ENCODE peak calls at places on chromosomes 6 and 20, in six cellular contexts. F, B, P, K, R and A are unnamed samples. For H3K27me3, the result is how much of the 10 kb centered on the place peaks cover.

GRCh38 chr6:6824381-6824780 is 235.9 kb downstream of the LY86 start:
- DNase-seq in R (no peak), K (no peak), P (no peak), B (no peak), F (no peak), A (no peak)

GRCh38 chr6:67811239-67812037 is 823.6 kb upstream of the ADGRB3 start:
- DNase-seq in P (no peak), K (no peak), B (no peak), R (no peak), F (no peak), A (no peak)

GRCh38 chr6:17469006-17469972 is 75.9 kb downstream of the CAP2 start:
- DNase-seq in B (no peak), F (no peak), R (no peak), K (no peak), P (no peak), A (peak)

GRCh38 chr20:58637466-58638198 is 13.5 kb upstream of the STX16 start:
- DNase-seq in B (no peak), R (no peak), P (no peak), K (no peak), F (no peak), A (no peak)

GRCh38 chr20:54197621-54198604 is 10.0 kb upstream of the PFDN4 start:
- DNase-seq in P (no peak), K (no peak), B (peak), R (peak), F (no peak), A (peak)

GRCh38 chr6:111673086-111673485 is 67.4 kb upstream of the TRAF3IP2 start:
- DNase-seq in K (no peak), P (no peak), R (no peak), B (peak), F (no peak), A (no peak)

GRCh38 chr6:35181313-35181932 is 32.3 kb upstream of the SCUBE3 start:
- DNase-seq in P (no peak), R (peak), K (no peak), B (no peak), F (peak), A (no peak)

GRCh38 chr6:79180082-79180481 is 54.4 kb downstream of the HMGN3 start:
- DNase-seq in F (no peak), P (no peak), B (no peak), R (no peak), K (no peak), A (no peak)

GRCh38 chr6:43402819-43403218 is 24.5 kb upstream of the ABCC10 start:
- DNase-seq in B (no peak), R (no peak), F (no peak), P (no peak), K (no peak), A (no peak)

GRCh38 chr20:50731930-50732690 is 730 bp downstream of the PARD6B start:
- DNase-seq in P (peak), K (no peak), B (peak), R (no peak), F (no peak), A (peak)

GRCh38 chr6:156866181-156866862 is 89.1 kb downstream of the ARID1B start:
- DNase-seq in K (no peak), P (no peak), B (no peak), R (peak), F (no peak), A (no peak)

GRCh38 chr6:111792914-111793700 is 80.1 kb downstream of the FYN start:
- DNase-seq in F (no peak), K (no peak), P (no peak), R (no peak), B (no peak), A (no peak)

GRCh38 chr6:75098709-75099108 is 107.1 kb downstream of the COL12A1 start:
- DNase-seq in F (peak), K (no peak), P (peak), R (peak), B (no peak), A (no peak)

GRCh38 chr6:15437090-15437489 is 191.2 kb downstream of the JARID2 start:
- DNase-seq in K (no peak), F (no peak), P (no peak), B (no peak), R (no peak), A (no peak)

GRCh38 chr20:15811951-15812350 is 761.3 kb downstream of the KIF16B start:
- DNase-seq in R (no peak), B (no peak), K (no peak), P (no peak), F (no peak), A (no peak)

GRCh38 chr6:135922170-135922569 is 70.7 kb downstream of the PDE7B start:
- DNase-seq in R (peak), F (peak), P (no peak), K (peak), B (no peak), A (peak)

GRCh38 chr6:28353981-28354676 is 4.4 kb downstream of the ZKSCAN3 start:
- DNase-seq in R (peak), B (no peak), K (no peak), F (no peak), P (no peak), A (no peak)

GRCh38 chr6:56725257-56725656 is 82.6 kb upstream of the DST start:
- DNase-seq in P (no peak), F (no peak), R (no peak), K (no peak), B (peak), A (no peak)

GRCh38 chr6:17101422-17102257 is at the start of gene STMND1:
- DNase-seq in P (no peak), B (peak), F (no peak), K (no peak), R (peak), A (peak)

GRCh38 chr6:52055451-52055850 is 32.0 kb downstream of the PKHD1 start:
- DNase-seq in K (no peak), B (no peak), P (no peak), F (no peak), R (no peak), A (no peak)

GRCh38 chr6:137832110-137832509 is 34.9 kb upstream of the TNFAIP3 start:
- DNase-seq in K (no peak), B (no peak), P (no peak), F (no peak), R (peak), A (no peak)

GRCh38 chr6:118808794-118809668 is 84.9 kb upstream of the ASF1A start:
- DNase-seq in P (no peak), B (no peak), F (no peak), K (no peak), R (no peak), A (no peak)

GRCh38 chr6:52415917-52416628 is 4.1 kb upstream of the EFHC1 start:
- DNase-seq in P (no peak), R (peak), F (no peak), B (no peak), K (no peak), A (no peak)

GRCh38 chr20:19761853-19762252 is 3.8 kb downstream of the RIN2 start:
- DNase-seq in P (peak), R (no peak), F (no peak), B (no peak), K (no peak), A (no peak)

GRCh38 chr6:12208190-12208589 is 82.0 kb upstream of the EDN1 start:
- DNase-seq in R (peak), F (peak), B (no peak), K (no peak), P (peak), A (no peak)

GRCh38 chr6:161748535-161749386 is 474.9 kb upstream of the AGPAT4 start:
- DNase-seq in B (peak), K (peak), R (no peak), P (no peak), F (no peak), A (peak)

GRCh38 chr6:151738267-151738666 is 69.2 kb upstream of the ESR1 start:
- DNase-seq in R (no peak), P (no peak), K (no peak), F (no peak), B (no peak), A (no peak)

GRCh38 chr6:41705996-41706835 is 29.2 kb downstream of the TFEB start:
- DNase-seq in K (peak), P (peak), R (peak), F (peak), B (peak), A (peak)

GRCh38 chr20:4091332-4092135 is 76.2 kb upstream of the RNF24 start:
- DNase-seq in B (peak), K (no peak), R (peak), P (peak), F (no peak), A (peak)

GRCh38 chr6:21595265-21595950 is 1.9 kb downstream of the SOX4 start:
- DNase-seq in B (peak), R (no peak), F (no peak), P (no peak), K (no peak), A (peak)

GRCh38 chr6:153588328-153588727 is 450.7 kb upstream of the OPRM1 start:
- DNase-seq in K (no peak), P (no peak), B (no peak), F (no peak), R (no peak), A (no peak)

GRCh38 chr20:9928955-9929354 is 90.1 kb upstream of the PAK5 start:
- DNase-seq in P (no peak), R (no peak), K (no peak), F (no peak), B (no peak), A (no peak)

GRCh38 chr20:38447931-38448675 is 13.0 kb upstream of the SNHG17 start:
- DNase-seq in B (no peak), K (no peak), F (no peak), P (no peak), R (no peak), A (no peak)

GRCh38 chr6:168247456-168248147 is 72.0 kb downstream of the DACT2 start:
- DNase-seq in P (no peak), F (no peak), B (no peak), R (no peak), K (no peak), A (no peak)

GRCh38 chr6:139407718-139408222 is 33.3 kb upstream of the CITED2 start:
- DNase-seq in K (no peak), R (peak), B (peak), F (no peak), P (no peak), A (no peak)

GRCh38 chr6:29547573-29547972 is 12.0 kb downstream of the UBD start:
- DNase-seq in F (no peak), P (no peak), K (no peak), B (no peak), R (no peak), A (no peak)
- H3K27me3 ChIP-seq in F (under half), P (under half), K (under half), B (under half), R (under half), A (under half)

GRCh38 chr6:33551538-33551937 is 28.5 kb downstream of the BAK1 start:
- DNase-seq in K (no peak), R (no peak), P (no peak), B (no peak), F (no peak), A (no peak)
- H3K27me3 ChIP-seq in K (under half), R (under half), P (under half), B (under half), F (under half), A (under half)

GRCh38 chr6:143982968-143983367 is 25.1 kb downstream of the PLAGL1 start:
- DNase-seq in K (no peak), R (no peak), F (no peak), B (no peak), P (no peak), A (no peak)
- H3K27me3 ChIP-seq in K (under half), R (under half), F (under half), B (half or more), P (under half), A (under half)

GRCh38 chr20:37376791-37377190 is 30.9 kb downstream of the SRC start:
- DNase-seq in K (no peak), B (no peak), P (no peak), F (no peak), R (no peak), A (no peak)

GRCh38 chr20:37376324-37376723 is 30.4 kb downstream of the SRC start:
- DNase-seq in R (no peak), F (no peak), B (no peak), P (no peak), K (no peak), A (no peak)

GRCh38 chr20:37375227-37375626 is 29.3 kb downstream of the SRC start:
- DNase-seq in B (no peak), F (no peak), R (no peak), K (no peak), P (no peak), A (no peak)

GRCh38 chr20:37369846-37370245 is 23.9 kb downstream of the SRC start:
- DNase-seq in F (no peak), K (no peak), B (no peak), P (no peak), R (no peak), A (no peak)

DNA sequence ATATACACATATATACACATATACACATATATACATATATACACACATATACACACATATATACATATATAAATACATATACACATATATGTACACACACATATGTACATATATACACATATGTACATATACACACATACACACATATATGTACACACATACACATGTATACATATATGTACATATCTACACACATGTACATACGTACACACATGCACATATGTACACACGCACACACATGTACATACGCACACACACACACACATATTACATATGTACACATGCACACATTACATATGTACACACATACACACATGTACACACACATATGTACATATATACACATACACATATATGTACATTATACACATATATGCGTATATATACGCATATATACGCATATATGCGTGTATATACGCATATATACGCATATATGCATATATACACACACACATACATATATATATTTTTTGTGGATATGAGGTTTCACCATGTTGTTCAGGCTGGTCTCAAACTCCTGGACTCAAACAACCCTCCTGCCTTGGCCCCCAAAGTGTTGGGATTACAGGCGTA is 27.2 kb downstream of the SRC start:
- DNase-seq in B (no peak), K (no peak), R (no peak), F (no peak), P (no peak), A (no peak)
- H3K27me3 ChIP-seq in B (under half), K (under half), R (under half), F (under half), P (under half), A (under half)

GRCh38 chr6:105986998-105987397 is 99.1 kb upstream of the PRDM1 start:
- DNase-seq in P (no peak), F (no peak), R (no peak), B (no peak), K (no peak), A (no peak)
- H3K27me3 ChIP-seq in P (under half), F (half or more), R (under half), B (half or more), K (half or more), A (half or more)

DNA sequence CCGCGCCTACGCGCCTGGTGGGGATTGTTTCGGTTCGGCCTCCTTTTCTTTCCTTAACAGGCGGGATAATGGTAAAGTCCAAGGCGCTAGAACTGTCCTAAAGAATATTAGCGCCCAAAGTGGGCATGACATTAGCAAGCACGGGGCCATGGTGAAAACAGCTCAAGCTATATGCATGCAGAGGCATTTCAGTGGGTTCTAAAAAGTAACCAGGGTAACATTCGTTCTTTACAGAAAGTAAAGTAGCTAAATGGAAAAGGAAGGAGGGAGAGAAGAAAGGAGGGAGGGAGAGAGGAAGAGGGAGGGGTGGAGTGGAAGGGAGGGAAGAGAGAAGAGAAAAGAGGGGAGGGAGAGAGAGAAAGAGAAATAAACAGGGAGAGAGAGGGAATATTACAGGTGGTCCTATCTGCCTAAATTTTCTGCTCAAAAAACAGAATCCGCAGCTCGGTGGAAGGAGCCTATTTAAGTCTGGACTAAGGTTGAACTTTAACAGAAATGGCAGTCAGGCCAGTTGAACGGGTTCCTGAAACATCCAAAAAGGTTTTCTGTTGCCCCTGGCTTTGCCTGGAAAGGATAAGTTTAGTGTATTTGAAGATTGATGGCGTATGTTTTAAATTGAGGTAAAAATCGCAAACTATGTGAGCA is 2.0 kb downstream of the TFAP2B start:
- DNase-seq in P (no peak), F (no peak), B (peak), R (no peak), K (no peak), A (no peak)
- H3K27me3 ChIP-seq in P (under half), F (half or more), B (half or more), R (half or more), K (half or more), A (half or more)

GRCh38 chr6:70956451-70957283 is at the start of gene B3GAT2:
- DNase-seq in B (peak), K (no peak), P (no peak), F (no peak), R (peak), A (peak)
- H3K27me3 ChIP-seq in B (half or more), K (under half), P (under half), F (under half), R (under half), A (under half)

GRCh38 chr6:40588070-40588384 is 863 bp upstream of the LRFN2 start:
- DNase-seq in P (no peak), F (no peak), R (no peak), K (no peak), B (no peak), A (no peak)

GRCh38 chr6:40588480-40588879 is 1.3 kb upstream of the LRFN2 start:
- DNase-seq in R (no peak), B (no peak), P (no peak), K (no peak), F (no peak), A (no peak)

GRCh38 chr6:40586369-40586768 is 795 bp downstream of the LRFN2 start:
- DNase-seq in K (no peak), P (no peak), R (no peak), B (no peak), F (no peak), A (peak)

GRCh38 chr6:40586800-40587201 is 363 bp downstream of the LRFN2 start:
- DNase-seq in K (no peak), P (no peak), R (no peak), B (peak), F (no peak), A (peak)

GRCh38 chr6:40587240-40588069 is at the start of gene LRFN2:
- DNase-seq in P (no peak), F (peak), K (no peak), B (peak), R (peak), A (peak)
- H3K27me3 ChIP-seq in P (under half), F (half or more), K (under half), B (under half), R (under half), A (under half)

DNA sequence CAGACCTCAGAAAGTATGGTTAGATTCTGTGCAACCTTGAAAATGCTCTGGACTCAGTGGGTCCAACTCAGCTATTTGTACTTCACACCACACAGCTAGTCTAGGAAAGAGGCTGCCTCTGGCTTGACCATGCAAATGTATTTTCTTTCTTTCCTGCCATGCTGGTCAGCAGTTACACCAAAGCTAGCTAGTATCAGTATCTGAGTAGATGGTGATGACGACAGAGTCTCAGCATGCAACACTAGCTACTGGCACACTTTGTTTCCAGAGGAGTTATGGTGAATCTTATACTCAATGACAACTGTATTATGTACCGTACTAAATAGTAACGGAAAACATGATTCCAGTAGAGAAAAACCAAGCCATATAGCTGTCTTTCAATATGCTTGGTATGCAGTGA is 96.6 kb upstream of the POPDC3 start:
- DNase-seq in P (no peak), R (peak), K (no peak), B (no peak), F (no peak), A (no peak)
- H3K27me3 ChIP-seq in P (under half), R (under half), K (under half), B (under half), F (under half), A (under half)